ENCODE peak calls at places on chromosomes 4 and X, in seven cellular contexts. G, M, T, S, L, Q and B are unnamed samples.
A peak's percentile ranks its signal among the peaks of the same experiment; 100 is the strongest.

GRCh38 chr4:187569871-187570270 is 425.7 kb upstream of the ZFP42 start:
- DNase-seq in L (no peak), T (no peak), S (no peak), Q (no peak), M (no peak), G (no peak), B (no peak)

GRCh38 chr4:187942968-187943367 is 52.6 kb upstream of the ZFP42 start:
- DNase-seq in Q (no peak), S (no peak), M (no peak), G (no peak), T (no peak), L (no peak), B (no peak)

GRCh38 chr4:184473515-184474260 is 662 bp downstream of the IRF2 start:
- DNase-seq in S (peak; percentile 15), M (peak; percentile 25), T (peak; percentile 26), L (no peak), G (peak; percentile 45), Q (peak; percentile 63), B (peak; percentile 61)

GRCh38 chrX:41334866-41335589 is 1.1 kb downstream of the DDX3X start:
- DNase-seq in G (peak; percentile 74), T (peak; percentile 42), S (peak; percentile 35), Q (peak; percentile 31), M (peak; percentile 65), L (no peak), B (peak; percentile 82)

GRCh38 chrX:39894626-39895025 is 203.1 kb downstream of the BCOR start:
- DNase-seq in S (no peak), G (no peak), Q (no peak), M (no peak), L (no peak), T (no peak), B (no peak)

GRCh38 chr4:110505440-110505839 is 29.5 kb downstream of the ENPEP start:
- DNase-seq in Q (no peak), M (no peak), S (no peak), L (no peak), G (no peak), T (no peak), B (no peak)

GRCh38 chr4:112296949-112297483 is at the start of gene ALPK1:
- DNase-seq in Q (peak; percentile 52), G (peak; percentile 44), S (peak; percentile 89), T (peak; percentile 85), L (no peak), M (no peak), B (no peak)

GRCh38 chr4:6446538-6447451 is 25.6 kb downstream of the PPP2R2C start:
- DNase-seq in M (no peak), T (no peak), L (peak; percentile 72), G (no peak), Q (no peak), S (no peak), B (no peak)

GRCh38 chrX:627510-627964 is 3.1 kb upstream of the SHOX start:
- DNase-seq in L (no peak), G (no peak), Q (no peak), S (no peak), T (no peak), M (no peak), B (no peak)

GRCh38 chrX:151726751-151727150 is 7.8 kb upstream of the CNGA2 start:
- DNase-seq in L (no peak), G (no peak), S (no peak), Q (no peak), T (no peak), M (no peak), B (no peak)

GRCh38 chr4:86845593-86845992 is 3.6 kb downstream of the SLC10A6 start:
- DNase-seq in T (peak; percentile 49), M (no peak), G (no peak), S (no peak), Q (no peak), L (no peak), B (peak; percentile 57)

GRCh38 chr4:128840711-128841318 is 31.3 kb downstream of the JADE1 start:
- DNase-seq in S (no peak), T (no peak), G (no peak), L (no peak), M (no peak), Q (no peak), B (no peak)

GRCh38 chrX:70422886-70423336 is at the start of gene GDPD2:
- DNase-seq in M (no peak), S (no peak), G (no peak), L (peak; percentile 21), Q (peak; percentile 40), T (no peak), B (no peak)

GRCh38 chr4:3851211-3851610 is 85.0 kb downstream of the ADRA2C start:
- DNase-seq in T (peak; percentile 16), M (no peak), Q (peak; percentile 54), L (no peak), G (no peak), S (peak; percentile 70), B (no peak)

GRCh38 chr4:184472540-184473264 is 1.6 kb downstream of the IRF2 start:
- DNase-seq in M (peak; percentile 52), S (peak; percentile 61), Q (peak; percentile 85), T (peak; percentile 55), L (peak; percentile 14), G (peak; percentile 83), B (peak; percentile 79)

GRCh38 chr4:68466751-68467150 is 19.5 kb downstream of the TMPRSS11E start:
- DNase-seq in S (no peak), M (no peak), Q (no peak), L (no peak), T (no peak), G (no peak), B (no peak)

GRCh38 chrX:129719268-129719667 is 19.5 kb upstream of the XPNPEP2 start:
- DNase-seq in Q (no peak), L (no peak), T (no peak), G (no peak), M (no peak), S (no peak), B (no peak)

GRCh38 chr4:7909966-7910720 is 29.5 kb downstream of the AFAP1 start:
- DNase-seq in Q (no peak), M (no peak), T (no peak), L (no peak), S (no peak), G (no peak), B (no peak)

GRCh38 chrX:88613338-88613737 is 133.7 kb upstream of the CPXCR1 start:
- DNase-seq in L (no peak), Q (peak; percentile 18), G (no peak), M (no peak), S (no peak), T (peak; percentile 13), B (no peak)

GRCh38 chr4:3342182-3342854 is 49.5 kb downstream of the RGS12 start:
- DNase-seq in Q (no peak), T (no peak), L (peak; percentile 56), M (no peak), S (peak; percentile 68), G (no peak), B (no peak)

GRCh38 chrX:130124577-130124976 is 14.3 kb upstream of the ELF4 start:
- DNase-seq in T (no peak), M (no peak), G (no peak), Q (no peak), S (no peak), L (no peak), B (no peak)

GRCh38 chrX:68671221-68671620 is 23.8 kb downstream of the STARD8 start:
- DNase-seq in G (no peak), Q (no peak), M (no peak), L (no peak), T (no peak), S (no peak), B (no peak)

GRCh38 chrX:68675466-68675865 is 28.0 kb downstream of the STARD8 start:
- DNase-seq in M (no peak), L (no peak), G (no peak), S (no peak), Q (no peak), T (no peak), B (no peak)

GRCh38 chrX:153922932-153923857 is 2.9 kb downstream of the ARHGAP4 start:
- DNase-seq in S (peak; percentile 33), Q (peak; percentile 51), G (peak; percentile 81), L (peak; percentile 54), T (no peak), M (no peak), B (peak; percentile 77)

GRCh38 chrX:23981222-23981621 is 45.8 kb downstream of the KLHL15 start:
- DNase-seq in G (no peak), M (no peak), Q (no peak), L (no peak), S (no peak), T (no peak), B (no peak)

GRCh38 chr4:113603926-113604325 is 157.6 kb downstream of the CAMK2D start:
- DNase-seq in M (no peak), L (no peak), T (no peak), S (peak; percentile 27), Q (no peak), G (no peak), B (no peak)

GRCh38 chr4:8831221-8832129 is 40.2 kb downstream of the HMX1 start:
- DNase-seq in Q (no peak), G (no peak), S (no peak), L (no peak), M (no peak), T (no peak), B (peak; percentile 35)

GRCh38 chr4:25523405-25523804 is 132.2 kb upstream of the SLC34A2 start:
- DNase-seq in S (no peak), Q (no peak), T (no peak), G (peak; percentile 18), L (no peak), M (no peak), B (no peak)

GRCh38 chr4:113278324-113278934 is 229.0 kb downstream of the ANK2 start:
- DNase-seq in T (peak; percentile 74), G (peak; percentile 43), Q (peak; percentile 83), S (peak; percentile 49), M (peak; percentile 9), L (peak; percentile 71), B (peak; percentile 60)

GRCh38 chr4:125650557-125650956 is 335.8 kb downstream of the FAT4 start:
- DNase-seq in L (no peak), T (no peak), Q (no peak), M (no peak), G (no peak), S (no peak), B (no peak)

GRCh38 chr4:79042079-79042674 is 102.9 kb upstream of the PAQR3 start:
- DNase-seq in L (peak; percentile 18), T (peak; percentile 27), Q (peak; percentile 31), S (peak; percentile 23), G (no peak), M (no peak), B (peak; percentile 46)

GRCh38 chrX:12825801-12826200 is 34.6 kb downstream of the PRPS2 start:
- DNase-seq in T (peak; percentile 23), G (no peak), Q (peak; percentile 5), S (peak; percentile 9), L (no peak), M (no peak), B (no peak)

GRCh38 chr4:180449395-180449956 is 1793.7 kb upstream of the TENM3 start:
- DNase-seq in M (no peak), S (no peak), T (peak; percentile 42), G (no peak), L (peak; percentile 59), Q (peak; percentile 75), B (no peak)

GRCh38 chr4:1337376-1337831 is 9.6 kb upstream of the UVSSA start:
- DNase-seq in L (no peak), G (no peak), Q (no peak), S (peak; percentile 63), M (no peak), T (no peak), B (no peak)